ENCODE peak calls at places on chromosomes 3 and 15, in five cellular contexts. L, E, G, T and H are unnamed samples.

GRCh38 chr15:64622410-64623260 is 152.8 kb downstream of the RBPMS2 start:
- DNase-seq in L (no peak), E (no peak), G (peak), T (no peak), H (peak)

GRCh38 chr3:1942751-1943150 is 155.9 kb upstream of the CNTN4 start:
- DNase-seq in L (no peak), E (no peak), G (no peak), T (no peak), H (no peak)

GRCh38 chr3:123447749-123448502 is 964 bp downstream of the ADCY5 start:
- DNase-seq in L (no peak), E (peak), G (no peak), T (no peak), H (peak)

GRCh38 chr15:39095218-39095879 is 485.5 kb upstream of the THBS1 start:
- DNase-seq in L (no peak), E (no peak), G (no peak), T (no peak), H (no peak)

GRCh38 chr3:107855710-107856109 is 235.1 kb downstream of the CD47 start:
- DNase-seq in L (no peak), E (no peak), G (peak), T (peak), H (no peak)

GRCh38 chr15:38130739-38131498 is 121.7 kb upstream of the SPRED1 start:
- DNase-seq in L (peak), E (peak), G (peak), T (peak), H (peak)

GRCh38 chr15:63587527-63587926 is 9.7 kb upstream of the FBXL22 start:
- DNase-seq in L (no peak), E (peak), G (no peak), T (peak), H (no peak)

GRCh38 chr3:147407495-147408179 is 1.3 kb upstream of the ZIC4 start:
- DNase-seq in L (no peak), E (no peak), G (no peak), T (no peak), H (no peak)

GRCh38 chr3:89635137-89635536 is 527.7 kb downstream of the EPHA3 start:
- DNase-seq in L (no peak), E (no peak), G (no peak), T (peak), H (no peak)

GRCh38 chr3:27202959-27203358 is 166.2 kb downstream of the NEK10 start:
- DNase-seq in L (no peak), E (no peak), G (no peak), T (no peak), H (no peak)

GRCh38 chr3:136659253-136659652 is 92.9 kb downstream of the STAG1 start:
- DNase-seq in L (no peak), E (peak), G (peak), T (peak), H (no peak)

GRCh38 chr3:176697284-176697889 is 499.9 kb downstream of the TBL1XR1 start:
- DNase-seq in L (no peak), E (no peak), G (no peak), T (no peak), H (no peak)

GRCh38 chr15:74312445-74313007 is 54.9 kb downstream of the CYP11A1 start:
- DNase-seq in L (no peak), E (no peak), G (no peak), T (no peak), H (no peak)

GRCh38 chr3:41881233-41881821 is 80.6 kb downstream of the ULK4 start:
- DNase-seq in L (no peak), E (peak), G (peak), T (peak), H (peak)

GRCh38 chr3:126607214-126607908 is 47.6 kb downstream of the TXNRD3 start:
- DNase-seq in L (no peak), E (peak), G (peak), T (peak), H (peak)

GRCh38 chr3:38126121-38126892 is 10.6 kb downstream of the ACAA1 start:
- DNase-seq in L (peak), E (no peak), G (no peak), T (no peak), H (no peak)

GRCh38 chr3:107525954-107526305 is 3.2 kb downstream of the BBX start:
- DNase-seq in L (no peak), E (no peak), G (no peak), T (no peak), H (no peak)

GRCh38 chr3:14876942-14877341 is 58.2 kb downstream of the FGD5 start:
- DNase-seq in L (peak), E (peak), G (no peak), T (peak), H (no peak)

GRCh38 chr15:74227968-74228722 is 8.0 kb upstream of the CCDC33 start:
- DNase-seq in L (no peak), E (peak), G (no peak), T (peak), H (no peak)

GRCh38 chr3:155657161-155657560 is 87.7 kb downstream of the PLCH1 start:
- DNase-seq in L (no peak), E (no peak), G (no peak), T (no peak), H (no peak)

GRCh38 chr3:79598594-79598993 is 169.2 kb downstream of the ROBO1 start:
- DNase-seq in L (no peak), E (no peak), G (no peak), T (peak), H (no peak)

GRCh38 chr3:19888428-19889152 is 45.4 kb downstream of the EFHB start:
- DNase-seq in L (no peak), E (no peak), G (no peak), T (no peak), H (no peak)

GRCh38 chr3:29868702-29869101 is 587.8 kb downstream of the RBMS3 start:
- DNase-seq in L (no peak), E (no peak), G (no peak), T (no peak), H (no peak)

GRCh38 chr3:29871087-29871486 is 590.2 kb downstream of the RBMS3 start:
- DNase-seq in L (no peak), E (peak), G (peak), T (no peak), H (no peak)
- TF ChIP-seq CTCF in L (no peak), E (no peak), G (no peak), T (no peak), H (no peak)

DNA sequence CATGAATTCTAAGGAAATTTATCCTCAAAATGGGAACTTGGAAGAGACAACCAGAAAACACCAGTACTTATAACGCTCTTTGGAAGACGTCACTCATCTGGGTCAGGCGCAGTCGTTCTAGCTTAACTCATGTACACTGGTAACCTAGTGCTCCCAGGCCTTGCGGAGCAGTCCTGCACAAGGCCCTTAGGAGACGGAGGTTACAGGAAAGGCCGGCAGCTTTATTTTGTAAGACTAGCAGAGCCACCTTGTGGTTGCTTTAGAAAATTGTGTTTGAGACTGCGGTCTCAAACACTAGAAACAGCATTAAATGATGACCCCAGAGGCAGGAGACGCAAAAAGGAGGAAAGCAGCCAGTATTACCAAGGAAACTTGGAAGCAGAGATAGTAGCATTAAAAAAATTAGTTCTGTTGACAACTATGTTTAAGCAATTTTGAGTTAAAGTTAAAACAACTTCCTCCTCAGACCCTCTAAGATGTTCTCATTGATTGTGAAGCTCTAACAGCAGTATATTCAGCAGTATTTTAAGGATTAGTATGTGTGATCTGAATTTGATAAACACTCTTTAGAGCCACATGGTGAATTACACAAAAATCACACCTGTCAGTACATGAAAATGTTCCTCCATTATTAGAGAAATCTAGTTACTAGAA is 141.9 kb upstream of the C2CD4B start:
- DNase-seq in L (no peak), E (peak), G (peak), T (peak), H (peak)
- TF ChIP-seq CTCF in L (no peak), E (peak), G (peak), T (peak), H (peak)

GRCh38 chr15:48964898-48965297 is 1.2 kb upstream of the SHC4 start:
- DNase-seq in L (no peak), E (no peak), G (no peak), T (no peak), H (no peak)

GRCh38 chr15:48965972-48966371 is 2.3 kb upstream of the SHC4 start:
- DNase-seq in L (no peak), E (peak), G (peak), T (peak), H (peak)

GRCh38 chr15:48968066-48968465 is 4.3 kb upstream of the SHC4 start:
- DNase-seq in L (no peak), E (no peak), G (no peak), T (no peak), H (no peak)

GRCh38 chr15:48967336-48967735 is 3.6 kb upstream of the SHC4 start:
- DNase-seq in L (no peak), E (no peak), G (no peak), T (no peak), H (no peak)

DNA sequence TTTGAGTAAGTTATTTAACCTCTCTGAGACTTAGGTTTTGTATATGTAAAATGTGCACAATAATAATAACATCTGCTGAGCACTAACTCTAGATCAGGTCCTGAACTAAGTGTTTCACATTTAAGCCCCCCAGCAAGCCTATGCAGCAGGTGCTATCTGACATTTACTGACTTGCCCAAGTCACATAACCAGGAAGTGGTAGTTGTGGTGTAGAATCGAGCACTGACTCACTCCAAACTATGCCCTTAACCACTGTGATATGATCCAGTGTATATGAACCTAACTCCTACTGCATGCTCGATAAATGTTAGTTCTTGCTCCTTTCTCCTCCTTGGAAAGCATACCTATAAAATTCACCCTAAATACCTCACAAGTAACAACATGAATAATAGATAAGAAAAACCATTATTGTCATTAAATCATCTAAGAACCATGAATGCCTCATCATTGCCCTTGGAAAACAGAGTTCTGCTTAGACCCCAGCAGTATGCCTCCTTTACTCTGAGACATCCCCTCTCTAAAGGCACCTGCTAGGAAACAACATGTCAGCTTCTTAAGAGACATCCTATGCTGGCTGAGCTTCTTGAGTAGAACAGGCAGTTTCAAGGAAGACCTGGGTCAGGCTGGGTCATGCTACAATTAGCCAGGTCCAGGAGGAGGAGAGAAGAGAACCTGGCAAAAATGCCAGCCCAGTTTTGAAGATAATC is 3.0 kb upstream of the SHC4 start:
- DNase-seq in L (no peak), E (peak), G (peak), T (peak), H (peak)
- TF ChIP-seq CTCF in L (no peak), E (no peak), G (no peak), T (no peak), H (no peak)

DNA sequence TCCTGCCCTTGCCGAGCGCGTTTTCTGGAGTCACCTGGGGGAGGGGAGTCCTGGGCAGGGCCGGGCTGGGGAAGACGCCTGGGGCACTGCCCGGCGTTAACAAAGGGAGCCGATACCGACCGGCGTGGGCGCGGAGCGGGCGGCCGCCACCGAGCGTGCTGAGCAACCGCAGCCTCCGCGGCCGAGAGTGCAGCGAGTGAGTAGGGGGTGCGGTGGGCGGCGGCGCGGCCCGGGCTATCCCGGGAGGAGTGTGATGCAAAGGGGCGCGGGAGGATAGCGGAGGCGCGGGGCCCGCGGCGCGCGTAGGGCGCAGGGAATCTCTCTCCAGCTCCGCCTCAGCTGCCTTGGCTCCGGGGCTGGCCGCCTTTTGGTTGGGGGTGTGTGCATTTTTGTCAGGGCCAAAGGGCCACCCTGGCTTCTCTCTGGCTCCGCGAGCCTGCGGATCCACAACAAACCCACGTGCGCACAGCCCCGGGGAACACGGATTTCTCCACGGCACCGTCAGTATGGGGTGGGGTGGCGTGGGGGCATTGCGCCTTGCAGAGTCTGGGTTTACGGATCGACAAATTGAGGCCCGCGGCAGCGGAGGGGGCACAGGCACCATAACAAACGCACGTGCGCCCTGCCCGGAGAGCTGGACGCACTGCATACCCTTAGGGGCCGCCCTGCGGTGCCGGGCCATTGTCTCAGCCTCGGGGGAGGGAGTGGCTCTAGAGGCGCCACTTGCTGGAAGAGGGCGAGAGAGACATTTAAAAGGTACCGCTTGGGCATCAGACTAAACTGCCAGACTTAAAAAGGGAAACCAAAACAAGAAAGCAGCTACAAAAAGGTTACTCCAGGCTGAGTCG is 537 bp downstream of the ST6GAL1 start:
- DNase-seq in L (peak), E (peak), G (peak), T (peak), H (peak)
- TF ChIP-seq CTCF in L (no peak), E (no peak), G (peak), T (no peak), H (peak)

DNA sequence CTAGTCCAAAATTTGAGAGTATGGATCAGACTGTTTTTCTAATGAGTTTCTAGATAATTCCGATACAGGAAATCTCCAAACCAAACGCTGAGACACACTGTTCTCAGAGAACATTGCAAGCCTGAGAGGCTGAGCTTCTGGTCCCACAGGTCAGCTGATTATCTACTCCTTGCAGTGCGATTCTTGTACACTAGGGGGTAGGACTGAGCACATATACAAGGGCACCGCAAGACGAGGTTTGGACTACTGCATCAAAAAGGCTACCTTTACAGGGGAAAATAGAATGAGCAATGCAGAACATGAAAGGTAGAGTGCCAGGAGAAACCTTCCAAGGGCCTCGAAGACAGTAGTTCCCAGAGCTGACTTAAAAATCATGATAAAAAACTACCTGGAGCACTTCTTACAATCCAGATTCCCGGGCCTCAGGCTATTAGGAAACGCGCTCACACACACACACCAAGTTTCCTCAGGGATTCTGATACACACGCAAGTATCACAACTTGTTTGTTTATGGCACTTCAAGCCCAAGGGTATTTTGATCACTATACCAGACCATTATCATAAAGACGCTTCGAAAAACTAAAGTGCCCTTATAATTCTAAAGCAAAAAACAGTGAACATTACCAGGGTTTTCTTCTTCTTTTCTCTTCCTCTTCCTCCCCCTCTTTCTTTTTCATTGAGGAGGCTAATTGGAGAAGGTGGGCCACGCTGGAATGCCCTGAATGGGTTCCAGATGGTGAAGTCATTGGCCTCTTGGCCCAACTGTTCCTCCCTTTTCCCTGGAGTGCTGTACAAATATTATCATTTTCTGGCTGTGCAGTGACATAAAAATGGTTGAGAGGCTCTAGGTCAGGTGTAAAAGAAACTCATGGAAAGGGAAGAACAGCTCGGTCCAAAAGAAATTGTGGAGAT is 61.8 kb downstream of the SLC12A8 start:
- DNase-seq in L (no peak), E (peak), G (peak), T (peak), H (peak)
- TF ChIP-seq CTCF in L (no peak), E (peak), G (peak), T (peak), H (peak)

GRCh38 chr3:10622456-10622855 is 117.1 kb upstream of the ATP2B2 start:
- DNase-seq in L (no peak), E (no peak), G (no peak), T (no peak), H (no peak)

GRCh38 chr3:10620833-10621082 is 115.4 kb upstream of the ATP2B2 start:
- DNase-seq in L (no peak), E (no peak), G (no peak), T (no peak), H (no peak)

GRCh38 chr3:10621749-10622148 is 116.4 kb upstream of the ATP2B2 start:
- DNase-seq in L (no peak), E (no peak), G (no peak), T (no peak), H (no peak)

GRCh38 chr3:10623578-10624275 is 118.3 kb upstream of the ATP2B2 start:
- DNase-seq in L (no peak), E (no peak), G (no peak), T (no peak), H (no peak)

GRCh38 chr3:10619989-10620832 is 114.8 kb upstream of the ATP2B2 start:
- DNase-seq in L (no peak), E (no peak), G (no peak), T (no peak), H (no peak)
- TF ChIP-seq CTCF in L (no peak), E (no peak), G (no peak), T (no peak), H (no peak)

GRCh38 chr3:56990295-56991015 is 70.0 kb upstream of the SPATA12 start:
- DNase-seq in L (no peak), E (no peak), G (no peak), T (no peak), H (no peak)

GRCh38 chr3:56989434-56990294 is 70.8 kb upstream of the SPATA12 start:
- DNase-seq in L (no peak), E (peak), G (no peak), T (peak), H (no peak)

GRCh38 chr3:56988458-56988857 is 72.0 kb upstream of the SPATA12 start:
- DNase-seq in L (no peak), E (no peak), G (no peak), T (no peak), H (no peak)

GRCh38 chr3:56987238-56987932 is 73.1 kb upstream of the SPATA12 start:
- DNase-seq in L (no peak), E (peak), G (peak), T (no peak), H (no peak)

GRCh38 chr3:56988874-56989433 is 71.5 kb upstream of the SPATA12 start:
- DNase-seq in L (peak), E (peak), G (peak), T (peak), H (peak)
- TF ChIP-seq CTCF in L (peak), E (peak), G (peak), T (peak), H (peak)

DNA sequence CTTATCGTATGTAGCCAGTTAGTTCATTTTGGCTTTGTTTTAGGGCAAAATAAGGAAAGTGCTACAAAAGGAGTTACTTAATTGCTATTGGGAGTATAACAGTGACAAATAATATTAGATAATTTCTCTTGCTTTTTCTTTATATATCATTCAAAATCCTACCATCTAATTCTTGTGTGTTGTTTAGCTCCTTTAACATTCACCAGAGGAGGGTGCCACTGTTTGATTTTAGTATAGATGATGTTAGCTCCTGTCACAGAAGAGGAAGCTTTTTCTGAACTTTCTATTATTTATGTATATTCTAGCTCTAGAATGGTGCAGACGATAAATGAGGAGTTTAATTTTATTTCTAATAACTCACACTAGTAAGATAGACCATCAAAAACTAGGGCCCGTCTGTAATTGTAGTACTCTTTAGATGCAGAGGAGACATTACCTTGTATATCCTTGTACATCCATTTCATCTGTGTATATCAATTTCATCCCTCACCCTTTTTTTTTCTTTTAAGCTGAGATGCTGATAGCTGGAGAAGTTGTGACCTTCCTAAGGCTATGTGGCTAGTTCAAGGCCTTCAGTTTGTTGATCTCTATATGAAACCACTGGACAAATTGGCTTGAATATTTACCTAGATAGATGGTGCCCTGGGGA is 3.0 kb downstream of the PPM1L start:
- DNase-seq in L (no peak), E (no peak), G (no peak), T (no peak), H (no peak)
- TF ChIP-seq CTCF in L (no peak), E (no peak), G (no peak), T (no peak), H (no peak)